ENCODE peak calls at places on chromosomes 7 and 10, in six cellular contexts. U is tibial nerve, T is kidney, R is upper lobe of right lung, J is hepatocyte, A is tibial artery. G is an unnamed sample.

GRCh38 chr10:12921163-12921562 is 80.3 kb downstream of the CCDC3 start:
- DNase-seq in A (no peak), U (no peak), R (no peak), J (no peak), T (no peak), G (no peak)

GRCh38 chr10:127990846-127991542 is 84.1 kb downstream of the PTPRE start:
- DNase-seq in J (peak), U (no peak), R (peak), A (no peak), T (no peak), G (no peak)

GRCh38 chr7:35874881-35875280 is 74.0 kb downstream of the SEPTIN7 start:
- DNase-seq in A (no peak), R (no peak), T (no peak), J (no peak), U (no peak), G (no peak)

GRCh38 chr10:77833225-77833624 is 93.3 kb downstream of the DLG5 start:
- DNase-seq in J (no peak), U (no peak), R (no peak), T (no peak), A (no peak), G (no peak)

GRCh38 chr7:111137296-111138195 is 46.6 kb downstream of the LRRN3 start:
- DNase-seq in T (no peak), A (peak), R (peak), U (no peak), J (no peak), G (no peak)

GRCh38 chr7:157425761-157426160 is 89.0 kb downstream of the DNAJB6 start:
- DNase-seq in A (no peak), R (no peak), U (no peak), T (peak), J (no peak), G (no peak)

GRCh38 chr10:19412531-19412930 is 363.9 kb downstream of the MALRD1 start:
- DNase-seq in R (no peak), A (no peak), J (peak), U (no peak), T (no peak), G (no peak)

GRCh38 chr10:16195178-16195769 is 241.5 kb upstream of the PTER start:
- DNase-seq in J (no peak), T (no peak), A (no peak), U (no peak), R (no peak), G (no peak)

GRCh38 chr7:18144171-18144570 is 116.5 kb upstream of the PRPS1L1 start:
- DNase-seq in U (no peak), A (no peak), J (no peak), R (no peak), T (no peak), G (no peak)

GRCh38 chr10:51607436-51607835 is 92.0 kb downstream of the CSTF2T start:
- DNase-seq in T (no peak), U (no peak), A (no peak), J (no peak), R (no peak), G (no peak)

GRCh38 chr7:96426027-96426426 is 104.1 kb upstream of the SLC25A13 start:
- DNase-seq in U (no peak), T (no peak), J (no peak), A (no peak), R (no peak), G (no peak)

GRCh38 chr10:28463676-28464395 is 69.1 kb upstream of the WAC start:
- DNase-seq in R (peak), U (no peak), A (no peak), J (no peak), T (no peak), G (no peak)

GRCh38 chr10:75018233-75018632 is 93.2 kb upstream of the SAMD8 start:
- DNase-seq in A (no peak), J (no peak), U (no peak), R (no peak), T (no peak), G (no peak)

GRCh38 chr10:122510326-122510725 is 49.0 kb downstream of the HTRA1 start:
- DNase-seq in T (no peak), U (no peak), R (no peak), J (peak), A (no peak), G (no peak)

GRCh38 chr7:33418251-33418701 is 288.9 kb downstream of the BBS9 start:
- DNase-seq in A (no peak), R (no peak), J (no peak), T (no peak), U (no peak), G (no peak)

GRCh38 chr7:156380261-156380660 is 260.3 kb upstream of the RNF32 start:
- DNase-seq in T (no peak), R (no peak), A (no peak), J (no peak), U (no peak), G (no peak)

GRCh38 chr10:28479366-28479765 is 53.6 kb upstream of the WAC start:
- DNase-seq in U (no peak), T (no peak), R (no peak), J (no peak), A (no peak), G (no peak)

GRCh38 chr7:112001089-112001826 is 204.9 kb downstream of the DOCK4 start:
- DNase-seq in U (no peak), A (no peak), R (no peak), J (peak), T (no peak), G (no peak)

GRCh38 chr7:113698556-113699220 is 220.1 kb downstream of the PPP1R3A start:
- DNase-seq in J (peak), U (no peak), A (no peak), R (no peak), T (no peak), G (no peak)

GRCh38 chr10:121926157-121926556 is 1.7 kb downstream of the ATE1 start:
- DNase-seq in A (no peak), J (no peak), T (no peak), R (no peak), U (no peak), G (no peak)

GRCh38 chr10:78761241-78761825 is 307.4 kb upstream of the ZMIZ1 start:
- DNase-seq in R (peak), U (no peak), J (no peak), T (no peak), A (no peak), G (no peak)

GRCh38 chr10:93541402-93542357 is 24.8 kb upstream of the FFAR4 start:
- DNase-seq in R (no peak), T (no peak), J (peak), U (no peak), A (no peak), G (no peak)

GRCh38 chr10:43403911-43404674 is 4.9 kb downstream of the HNRNPF start:
- DNase-seq in A (no peak), U (no peak), T (no peak), R (no peak), J (no peak), G (no peak)

GRCh38 chr7:51325231-51325630 is 8.6 kb upstream of the COBL start:
- DNase-seq in R (no peak), A (no peak), J (no peak), U (no peak), T (no peak), G (no peak)

GRCh38 chr10:109187677-109188076 is 735.6 kb downstream of the XPNPEP1 start:
- DNase-seq in J (no peak), T (no peak), U (no peak), A (no peak), R (no peak), G (no peak)

GRCh38 chr10:14092749-14093148 is 238.0 kb downstream of the FRMD4A start:
- DNase-seq in J (no peak), A (no peak), U (no peak), R (no peak), T (no peak), G (no peak)

GRCh38 chr7:103114576-103115008 is 34.3 kb downstream of the NAPEPLD start:
- DNase-seq in R (no peak), U (no peak), A (no peak), T (no peak), J (no peak), G (no peak)

GRCh38 chr10:104199567-104199966 is 32.6 kb downstream of the CFAP43 start:
- DNase-seq in R (no peak), J (peak), U (no peak), A (no peak), T (no peak), G (no peak)

GRCh38 chr7:140348161-140348849 is 50.0 kb downstream of the SLC37A3 start:
- DNase-seq in U (no peak), T (no peak), A (no peak), J (no peak), R (no peak), G (no peak)

GRCh38 chr7:1149351-1149794 is 10.6 kb downstream of the ZFAND2A start:
- DNase-seq in T (peak), R (no peak), J (no peak), A (no peak), U (no peak), G (no peak)

GRCh38 chr10:271201-271600 is 135.9 kb downstream of the ZMYND11 start:
- DNase-seq in A (no peak), R (no peak), T (no peak), U (no peak), J (no peak), G (no peak)

GRCh38 chr10:94293344-94293743 is 69.4 kb downstream of the NOC3L start:
- DNase-seq in U (peak), R (no peak), T (no peak), J (peak), A (no peak), G (no peak)

GRCh38 chr7:55024776-55025175 is 6.0 kb downstream of the EGFR start:
- DNase-seq in U (no peak), J (no peak), T (no peak), R (no peak), A (no peak), G (no peak)

GRCh38 chr10:14366760-14367159 is 36.0 kb upstream of the FRMD4A start:
- DNase-seq in J (no peak), R (no peak), A (no peak), U (no peak), T (no peak), G (no peak)

GRCh38 chr7:107167483-107168232 is 1.1 kb upstream of the HBP1 start:
- DNase-seq in A (no peak), T (no peak), U (peak), J (peak), R (no peak), G (peak)

GRCh38 chr10:128710795-128711183 is 584.6 kb upstream of the MKI67 start:
- DNase-seq in T (no peak), J (no peak), R (no peak), A (no peak), U (no peak), G (no peak)

GRCh38 chr10:89129850-89130396 is 77.2 kb downstream of the CH25H start:
- DNase-seq in R (no peak), A (no peak), T (no peak), U (no peak), J (no peak), G (no peak)

GRCh38 chr7:139762886-139763285 is 14.9 kb downstream of the HIPK2 start:
- DNase-seq in U (no peak), J (no peak), A (no peak), R (no peak), T (no peak), G (no peak)

GRCh38 chr10:119515511-119516045 is 26.9 kb downstream of the RGS10 start:
- DNase-seq in R (no peak), J (no peak), A (no peak), U (no peak), T (no peak), G (no peak)

GRCh38 chr10:119518936-119519335 is 23.6 kb downstream of the RGS10 start:
- DNase-seq in T (no peak), J (no peak), U (no peak), R (no peak), A (no peak), G (no peak)

GRCh38 chr10:119518176-119518575 is 24.3 kb downstream of the RGS10 start:
- DNase-seq in J (no peak), U (no peak), A (no peak), T (no peak), R (no peak), G (no peak)

GRCh38 chr10:119516381-119517234 is 25.9 kb downstream of the RGS10 start:
- DNase-seq in A (peak), R (peak), U (no peak), J (no peak), T (no peak), G (no peak)

DNA sequence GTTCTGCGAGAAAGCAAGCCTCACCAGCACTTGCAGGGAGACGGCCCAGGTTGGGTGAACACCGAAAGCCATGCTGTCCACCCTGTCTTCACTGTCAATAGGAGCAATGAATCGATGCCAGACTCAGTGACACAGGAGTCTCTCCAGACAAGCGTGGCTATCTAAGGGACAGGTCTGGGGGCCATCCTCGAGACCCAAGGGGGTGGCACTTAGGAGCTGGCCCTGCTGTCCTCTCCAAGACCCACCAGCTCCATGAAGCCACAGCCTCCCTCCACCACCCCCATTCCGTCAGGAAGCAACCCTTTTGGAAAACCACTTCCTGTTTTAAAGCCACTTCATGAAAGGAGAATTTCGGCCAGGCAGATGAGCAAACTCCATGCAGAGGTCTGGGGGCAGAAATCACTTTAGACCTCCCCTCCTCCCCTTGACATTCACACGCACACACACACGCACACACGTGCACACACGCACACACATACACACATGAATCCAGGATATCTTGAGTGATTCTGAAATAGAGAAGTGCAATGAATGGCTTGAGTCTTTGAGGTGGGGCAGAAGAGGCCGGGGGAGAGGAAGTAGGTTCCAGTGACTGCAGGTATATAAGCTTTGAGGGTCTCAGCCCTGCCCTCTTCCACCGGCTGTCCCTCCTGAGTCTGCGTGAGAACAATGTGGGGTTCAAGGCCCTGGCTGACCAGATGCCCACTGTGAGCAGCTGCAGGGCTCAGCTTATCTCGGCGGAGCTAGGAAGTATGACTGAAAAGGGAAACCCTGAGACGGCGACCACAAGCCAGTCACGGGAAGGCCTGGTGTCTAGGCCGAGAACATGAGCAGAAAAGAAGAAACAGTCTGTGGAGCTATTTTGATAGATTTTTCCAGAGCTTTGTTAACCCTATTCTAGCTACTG is 25.0 kb downstream of the RGS10 start:
- DNase-seq in U (no peak), R (no peak), T (no peak), J (no peak), A (peak), G (no peak)
- H3K4me3 ChIP-seq in U (no peak), R (no peak), T (no peak), J (no peak), A (no peak), G (no peak)

GRCh38 chr10:6561552-6561951 is 18.5 kb downstream of the PRKCQ start:
- DNase-seq in T (no peak), A (no peak), J (no peak), U (no peak), R (no peak), G (no peak)

GRCh38 chr10:6563075-6563474 is 17.0 kb downstream of the PRKCQ start:
- DNase-seq in A (no peak), J (no peak), T (no peak), R (no peak), U (no peak), G (no peak)

GRCh38 chr10:6558272-6558671 is 21.8 kb downstream of the PRKCQ start:
- DNase-seq in J (no peak), U (no peak), R (no peak), A (no peak), T (no peak), G (no peak)

GRCh38 chr10:6562221-6562620 is 17.9 kb downstream of the PRKCQ start:
- DNase-seq in A (no peak), R (no peak), T (no peak), J (no peak), U (no peak), G (no peak)

GRCh38 chr10:6558759-6559429 is 21.2 kb downstream of the PRKCQ start:
- DNase-seq in T (peak), A (no peak), J (no peak), R (no peak), U (no peak), G (no peak)
- H3K27ac ChIP-seq in T (no peak), A (no peak), J (no peak), R (no peak), U (no peak), G (no peak)

GRCh38 chr10:68981074-68981473 is 7.5 kb upstream of the KIFBP start:
- DNase-seq in R (no peak), U (no peak), T (no peak), J (peak), A (no peak), G (no peak)
- TF ChIP-seq CTCF in R (peak), U (no peak), T (no peak), J (peak), A (peak), G (no peak)

GRCh38 chr10:62037166-62037831 is 135.8 kb downstream of the ARID5B start:
- DNase-seq in J (no peak), U (no peak), A (no peak), R (no peak), T (no peak), G (no peak)

GRCh38 chr10:62036186-62037081 is 134.9 kb downstream of the ARID5B start:
- DNase-seq in T (no peak), U (no peak), J (no peak), A (no peak), R (no peak), G (no peak)

GRCh38 chr10:62040896-62041295 is 139.4 kb downstream of the ARID5B start:
- DNase-seq in R (no peak), T (no peak), U (no peak), A (no peak), J (no peak), G (no peak)

GRCh38 chr10:62037890-62038608 is 136.6 kb downstream of the ARID5B start:
- DNase-seq in T (no peak), A (no peak), J (peak), U (no peak), R (no peak), G (no peak)

GRCh38 chr10:62038609-62039190 is 137.2 kb downstream of the ARID5B start:
- DNase-seq in A (peak), J (peak), U (peak), R (peak), T (peak), G (no peak)
- H3K4me3 ChIP-seq in A (no peak), J (no peak), U (peak), R (peak), T (no peak), G (peak)